ENCODE peak calls at places on chromosome 21, in four cellular contexts. S is A549, A is ovary, X is colonic mucosa. C is an unnamed sample.

GRCh38 chr21:17688912-17689874 is 76.5 kb upstream of the BTG3 start:
- DNase-seq in S (no peak), A (peak; percentile 74), X (peak; percentile 39), C (peak; percentile 5)

GRCh38 chr21:17454315-17455027 is 58.4 kb upstream of the CXADR start:
- DNase-seq in S (peak; percentile 57), A (peak; percentile 55), X (peak; percentile 21), C (no peak)

GRCh38 chr21:31576428-31576827 is 83.1 kb upstream of the SOD1 start:
- DNase-seq in S (no peak), A (no peak), X (no peak), C (no peak)

GRCh38 chr21:31143021-31143420 is 104.7 kb upstream of the KRTAP19-8 start:
- DNase-seq in S (no peak), A (no peak), X (no peak), C (no peak)

GRCh38 chr21:17491716-17492414 is 21.0 kb upstream of the CXADR start:
- DNase-seq in S (peak; percentile 7), A (no peak), X (no peak), C (no peak)

GRCh38 chr21:25626752-25627151 is 12.3 kb upstream of the JAM2 start:
- DNase-seq in S (no peak), A (no peak), X (no peak), C (peak; percentile 6)

GRCh38 chr21:31781737-31782136 is 49.8 kb upstream of the SCAF4 start:
- DNase-seq in S (no peak), A (peak; percentile 27), X (peak; percentile 30), C (no peak)

GRCh38 chr21:34670220-34670961 is 1.6 kb downstream of the CLIC6 start:
- DNase-seq in S (no peak), A (peak; percentile 32), X (peak; percentile 60), C (no peak)

GRCh38 chr21:31750843-31751242 is 18.9 kb upstream of the SCAF4 start:
- DNase-seq in S (peak; percentile 6), A (no peak), X (no peak), C (no peak)

GRCh38 chr21:41112740-41113692 is 54.9 kb upstream of the BACE2 start:
- DNase-seq in S (no peak), A (no peak), X (no peak), C (peak; percentile 40)

GRCh38 chr21:44087426-44088400 is 19.5 kb upstream of the PWP2 start:
- DNase-seq in S (no peak), A (no peak), X (peak; percentile 29), C (peak; percentile 22)

GRCh38 chr21:29939859-29940245 is at the start of gene GRIK1:
- DNase-seq in S (no peak), A (no peak), X (no peak), C (no peak)

GRCh38 chr21:15121655-15122120 is 56.9 kb upstream of the NRIP1 start:
- DNase-seq in S (no peak), A (peak; percentile 17), X (no peak), C (peak; percentile 31)

GRCh38 chr21:14711287-14711686 is 165.2 kb upstream of the SAMSN1 start:
- DNase-seq in S (no peak), A (no peak), X (no peak), C (no peak)

GRCh38 chr21:46454142-46454541 is 4.5 kb upstream of the DIP2A start:
- DNase-seq in S (no peak), A (no peak), X (no peak), C (no peak)

GRCh38 chr21:29674343-29674742 is 265.5 kb downstream of the GRIK1 start:
- DNase-seq in S (no peak), A (no peak), X (no peak), C (no peak)

GRCh38 chr21:34836933-34837505 is 168.2 kb downstream of the CLIC6 start:
- DNase-seq in S (no peak), A (no peak), X (no peak), C (no peak)

GRCh38 chr21:37647781-37648180 is 268.5 kb downstream of the KCNJ6 start:
- DNase-seq in S (no peak), A (no peak), X (no peak), C (no peak)

GRCh38 chr21:42337830-42338729 is 12.7 kb downstream of the TFF2 start:
- DNase-seq in S (peak; percentile 5), A (peak; percentile 33), X (peak; percentile 90), C (peak; percentile 75)

GRCh38 chr21:42340187-42340586 is 10.6 kb downstream of the TFF2 start:
- DNase-seq in S (no peak), A (no peak), X (peak; percentile 15), C (no peak)

GRCh38 chr21:42341776-42342542 is 8.8 kb downstream of the TFF2 start:
- DNase-seq in S (no peak), A (no peak), X (peak; percentile 16), C (no peak)

GRCh38 chr21:42337276-42337675 is 13.5 kb downstream of the TFF2 start:
- DNase-seq in S (no peak), A (no peak), X (no peak), C (no peak)

GRCh38 chr21:42338730-42339715 is 11.8 kb downstream of the TFF2 start:
- DNase-seq in S (no peak), A (no peak), X (peak; percentile 16), C (no peak)
- H3K27ac ChIP-seq in S (no peak overlapping the region), A (no peak overlapping the region), X (no peak overlapping the region), C (no peak overlapping the region)

GRCh38 chr21:33211732-33212131 is 18.0 kb upstream of the IFNAR2 start:
- DNase-seq in S (no peak), A (no peak), X (no peak), C (no peak)
- H3K4me3 ChIP-seq in S (no peak overlapping the region), A (no peak overlapping the region), X (no peak overlapping the region), C (no peak overlapping the region)

GRCh38 chr21:26965567-26966359 is 1.1 kb downstream of the ADAMTS5 start:
- DNase-seq in S (no peak), A (peak; percentile 80), X (peak; percentile 19), C (no peak)
- H3K27ac ChIP-seq in S (no peak overlapping the region), A (peak overlapping the region; percentile 94), X (peak overlapping the region; percentile 47), C (peak overlapping the region; percentile 84)

GRCh38 chr21:38807481-38807880 is 1.8 kb downstream of the ETS2 start:
- DNase-seq in S (no peak), A (no peak), X (no peak), C (no peak)

GRCh38 chr21:38806153-38806941 is 618 bp downstream of the ETS2 start:
- DNase-seq in S (no peak), A (peak; percentile 73), X (peak; percentile 45), C (no peak)

GRCh38 chr21:38806942-38807284 is 1.2 kb downstream of the ETS2 start:
- DNase-seq in S (no peak), A (no peak), X (no peak), C (no peak)

GRCh38 chr21:38809170-38809878 is 3.6 kb downstream of the ETS2 start:
- DNase-seq in S (no peak), A (no peak), X (peak; percentile 31), C (no peak)

GRCh38 chr21:38807987-38808386 is 2.3 kb downstream of the ETS2 start:
- DNase-seq in S (no peak), A (no peak), X (peak; percentile 61), C (no peak)
- H3K4me3 ChIP-seq in S (peak overlapping the region; percentile 93), A (peak overlapping the region; percentile 97), X (peak overlapping the region; percentile 83), C (peak overlapping the region; percentile 100)

DNA sequence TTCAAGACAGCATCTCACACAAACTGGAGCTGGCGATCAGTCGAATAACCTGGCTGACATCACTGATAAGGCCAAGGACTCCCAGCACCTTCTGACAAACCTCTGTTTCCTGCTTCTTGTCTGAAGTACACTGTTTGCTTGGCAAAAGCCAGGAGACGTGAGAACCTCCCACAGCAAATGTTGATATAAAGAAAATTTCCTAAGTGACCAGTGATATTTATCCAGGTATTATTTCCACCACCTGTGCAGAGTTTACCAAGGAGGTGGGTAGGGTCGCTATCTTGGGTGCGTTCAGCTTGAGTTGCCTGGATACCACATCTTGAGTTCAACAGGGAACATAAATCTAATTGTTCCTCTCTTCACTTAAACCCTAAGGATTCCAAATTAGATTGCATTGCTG is 72.9 kb downstream of the SETD4 start:
- DNase-seq in S (no peak), A (no peak), X (no peak), C (peak; percentile 59)
- H3K27ac ChIP-seq in S (no peak overlapping the region), A (no peak overlapping the region), X (no peak overlapping the region), C (no peak overlapping the region)

GRCh38 chr21:45404726-45405270 is at the start of gene COL18A1:
- DNase-seq in S (peak; percentile 47), A (peak; percentile 85), X (no peak), C (no peak)

GRCh38 chr21:45406801-45407628 is 2.0 kb downstream of the COL18A1 start:
- DNase-seq in S (no peak), A (peak; percentile 57), X (no peak), C (no peak)

GRCh38 chr21:45407629-45408247 is 2.8 kb downstream of the COL18A1 start:
- DNase-seq in S (no peak), A (peak; percentile 44), X (no peak), C (no peak)

GRCh38 chr21:45405271-45405818 is 380 bp downstream of the COL18A1 start:
- DNase-seq in S (peak; percentile 43), A (peak; percentile 76), X (no peak), C (no peak)

DNA sequence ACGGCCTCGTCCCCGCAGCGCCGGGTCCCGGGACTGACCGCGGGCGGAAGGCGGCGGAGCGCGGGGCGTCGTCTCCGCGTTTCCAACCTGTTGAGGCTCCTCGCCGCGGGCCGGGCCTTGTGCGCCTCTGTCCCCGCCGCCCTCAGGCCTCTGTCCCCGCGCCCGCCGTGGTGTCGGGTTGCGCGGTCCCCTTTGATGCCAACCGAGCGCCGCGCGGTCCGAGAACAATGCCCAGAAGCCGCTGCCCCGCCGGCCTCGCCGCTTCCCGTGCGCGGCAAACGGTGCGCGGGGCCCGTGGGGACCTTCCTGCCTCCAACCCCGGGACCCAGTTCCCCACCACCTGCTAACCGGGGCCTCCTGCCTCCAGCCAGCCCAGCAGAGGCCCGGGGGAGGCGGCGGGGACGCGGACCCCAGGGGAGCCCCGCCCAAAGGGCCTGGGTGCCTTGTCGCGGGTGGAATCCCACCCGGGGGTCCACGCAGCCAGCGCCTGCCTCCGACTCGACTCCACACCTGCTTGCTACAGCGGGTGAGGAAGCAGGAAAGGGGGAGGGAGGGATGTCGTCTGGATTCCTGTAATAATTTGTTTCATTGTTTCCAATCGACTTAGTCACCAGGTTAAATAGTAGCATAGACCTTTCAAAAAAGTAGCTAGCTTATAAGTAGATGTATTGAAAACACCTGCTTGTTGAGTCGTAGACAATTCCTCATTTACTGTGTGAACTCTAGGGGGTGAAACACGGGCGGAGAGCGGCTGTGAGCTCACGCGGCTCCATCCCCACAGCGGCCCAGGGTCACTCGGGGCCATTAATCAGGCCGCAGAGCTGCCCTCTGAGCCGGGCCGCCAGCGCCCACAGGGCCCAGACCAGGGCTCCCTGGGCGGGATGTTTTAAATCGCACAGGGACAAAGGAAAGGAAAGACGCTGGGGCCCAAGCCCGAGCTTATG is 1.1 kb downstream of the COL18A1 start:
- DNase-seq in S (no peak), A (peak; percentile 55), X (no peak), C (no peak)
- H3K4me3 ChIP-seq in S (peak overlapping the region; percentile 91), A (peak overlapping the region; percentile 68), X (peak overlapping the region; percentile 43), C (peak overlapping the region; percentile 57)